ENCODE peak calls at places on chromosomes 5 and 9, in five cellular contexts. B is right atrium auricular region, R is spleen, Z is astrocyte of the spinal cord, V is DND-41. O is an unnamed sample.
A peak's percentile ranks its signal among the peaks of the same experiment; 100 is the strongest.

GRCh38 chr5:121841900-121842299 is 9.8 kb upstream of the FTMT start:
- DNase-seq in R (no peak), Z (peak; percentile 18), B (no peak), V (no peak), O (no peak)

GRCh38 chr5:89417990-89418820 is 535.2 kb upstream of the MEF2C start:
- DNase-seq in B (no peak), Z (peak; percentile 51), V (no peak), R (no peak), O (no peak)

GRCh38 chr5:39816111-39816834 is 391.5 kb upstream of the DAB2 start:
- DNase-seq in B (no peak), V (no peak), Z (no peak), R (no peak), O (no peak)

GRCh38 chr9:77475641-77476473 is 172.3 kb downstream of the GNA14 start:
- DNase-seq in Z (peak; percentile 72), V (peak; percentile 67), B (no peak), R (no peak), O (no peak)

GRCh38 chr9:118029425-118029824 is 325.2 kb downstream of the TLR4 start:
- DNase-seq in Z (no peak), V (no peak), B (no peak), R (no peak), O (no peak)

GRCh38 chr5:61817472-61818326 is 485.6 kb downstream of the ZSWIM6 start:
- DNase-seq in B (no peak), Z (peak; percentile 47), V (no peak), R (no peak), O (peak; percentile 76)

GRCh38 chr5:177071671-177072385 is 14.9 kb upstream of the FGFR4 start:
- DNase-seq in R (no peak), V (peak; percentile 74), Z (peak; percentile 87), B (peak; percentile 84), O (peak; percentile 92)

GRCh38 chr9:93960221-93960970 is 5.2 kb upstream of the BARX1 start:
- DNase-seq in R (no peak), B (no peak), Z (no peak), V (no peak), O (no peak)

GRCh38 chr5:126053630-126054029 is 369.6 kb upstream of the GRAMD2B start:
- DNase-seq in R (no peak), V (no peak), Z (no peak), B (no peak), O (no peak)

GRCh38 chr5:106094128-106094726 is 1576.5 kb downstream of the EFNA5 start:
- DNase-seq in V (no peak), Z (peak; percentile 58), B (no peak), R (no peak), O (no peak)

GRCh38 chr9:129665008-129665771 is at the start of gene PRRX2:
- DNase-seq in Z (peak; percentile 19), V (no peak), R (no peak), B (peak; percentile 66), O (peak; percentile 35)

GRCh38 chr9:18606281-18606680 is 132.3 kb downstream of the ADAMTSL1 start:
- DNase-seq in R (no peak), V (no peak), Z (peak; percentile 44), B (no peak), O (no peak)

GRCh38 chr9:61666310-61666709 is 476.5 kb downstream of the SPATA31A7 start:
- DNase-seq in R (peak; percentile 22), Z (no peak), B (no peak), V (no peak), O (peak; percentile 5)

GRCh38 chr5:141326088-141326854 is 4.0 kb upstream of the PCDHGA1 start:
- DNase-seq in B (no peak), V (no peak), Z (peak; percentile 76), R (peak; percentile 84), O (peak; percentile 88)

GRCh38 chr5:39503148-39503547 is 78.4 kb upstream of the DAB2 start:
- DNase-seq in B (no peak), V (no peak), R (no peak), Z (no peak), O (peak; percentile 60)

GRCh38 chr9:87840126-87840525 is 42.6 kb upstream of the SPATA31E1 start:
- DNase-seq in Z (no peak), V (no peak), B (no peak), R (no peak), O (no peak)

GRCh38 chr5:117880932-117881331 is 1107.4 kb downstream of the DTWD2 start:
- DNase-seq in B (no peak), Z (no peak), R (no peak), V (no peak), O (no peak)

GRCh38 chr5:97231025-97231636 is 48.1 kb upstream of the RIOK2 start:
- DNase-seq in Z (peak; percentile 86), V (peak; percentile 51), B (no peak), R (no peak), O (peak; percentile 60)

GRCh38 chr9:137243626-137244485 is 2.8 kb downstream of the TUBB4B start:
- DNase-seq in B (no peak), R (no peak), V (no peak), Z (no peak), O (no peak)

GRCh38 chr5:54825005-54825404 is 160.4 kb downstream of the ESM1 start:
- DNase-seq in Z (peak; percentile 25), B (no peak), R (no peak), V (no peak), O (no peak)

GRCh38 chr9:111633389-111633736 is 2.2 kb downstream of the DNAJC25 start:
- DNase-seq in Z (no peak), V (no peak), B (no peak), R (no peak), O (no peak)

GRCh38 chr5:67808340-67808739 is 407.2 kb upstream of the PIK3R1 start:
- DNase-seq in Z (no peak), B (peak; percentile 79), R (no peak), V (no peak), O (no peak)

GRCh38 chr5:97046270-97046982 is 96.0 kb downstream of the LIX1 start:
- DNase-seq in V (no peak), Z (peak; percentile 36), B (no peak), R (no peak), O (no peak)

GRCh38 chr5:149605998-149606721 is 24.9 kb downstream of the ARHGEF37 start:
- DNase-seq in Z (peak; percentile 75), B (peak; percentile 79), R (no peak), V (no peak), O (no peak)

GRCh38 chr5:34834794-34835089 is 4.2 kb upstream of the TTC23L start:
- DNase-seq in B (no peak), V (no peak), Z (no peak), R (no peak), O (no peak)

GRCh38 chr5:179696605-179697004 is 2.2 kb upstream of the CANX start:
- DNase-seq in R (no peak), V (no peak), Z (no peak), B (no peak), O (no peak)

GRCh38 chr5:176183321-176184074 is 54.7 kb upstream of the SIMC1 start:
- DNase-seq in Z (no peak), V (no peak), B (peak; percentile 48), R (no peak), O (peak; percentile 66)

GRCh38 chr5:107916731-107917725 is 246.3 kb upstream of the EFNA5 start:
- DNase-seq in Z (no peak), V (no peak), B (no peak), R (no peak), O (no peak)

GRCh38 chr5:33254581-33254980 is 186.2 kb upstream of the TARS1 start:
- DNase-seq in V (no peak), Z (no peak), B (no peak), R (no peak), O (no peak)

GRCh38 chr9:137795156-137795666 is 82.4 kb upstream of the CACNA1B start:
- DNase-seq in Z (no peak), V (no peak), R (no peak), B (no peak), O (no peak)

GRCh38 chr9:127159949-127160610 is 37.6 kb upstream of the ANGPTL2 start:
- DNase-seq in R (no peak), B (no peak), V (no peak), Z (no peak), O (no peak)

GRCh38 chr9:127161081-127161621 is 38.7 kb upstream of the ANGPTL2 start:
- DNase-seq in R (no peak), V (no peak), B (no peak), Z (no peak), O (peak; percentile 10)

GRCh38 chr9:127162567-127163365 is 40.3 kb upstream of the ANGPTL2 start:
- DNase-seq in B (no peak), R (no peak), Z (no peak), V (no peak), O (peak; percentile 12)

GRCh38 chr9:127162046-127162445 is 39.6 kb upstream of the ANGPTL2 start:
- DNase-seq in R (no peak), Z (no peak), B (no peak), V (no peak), O (no peak)

DNA sequence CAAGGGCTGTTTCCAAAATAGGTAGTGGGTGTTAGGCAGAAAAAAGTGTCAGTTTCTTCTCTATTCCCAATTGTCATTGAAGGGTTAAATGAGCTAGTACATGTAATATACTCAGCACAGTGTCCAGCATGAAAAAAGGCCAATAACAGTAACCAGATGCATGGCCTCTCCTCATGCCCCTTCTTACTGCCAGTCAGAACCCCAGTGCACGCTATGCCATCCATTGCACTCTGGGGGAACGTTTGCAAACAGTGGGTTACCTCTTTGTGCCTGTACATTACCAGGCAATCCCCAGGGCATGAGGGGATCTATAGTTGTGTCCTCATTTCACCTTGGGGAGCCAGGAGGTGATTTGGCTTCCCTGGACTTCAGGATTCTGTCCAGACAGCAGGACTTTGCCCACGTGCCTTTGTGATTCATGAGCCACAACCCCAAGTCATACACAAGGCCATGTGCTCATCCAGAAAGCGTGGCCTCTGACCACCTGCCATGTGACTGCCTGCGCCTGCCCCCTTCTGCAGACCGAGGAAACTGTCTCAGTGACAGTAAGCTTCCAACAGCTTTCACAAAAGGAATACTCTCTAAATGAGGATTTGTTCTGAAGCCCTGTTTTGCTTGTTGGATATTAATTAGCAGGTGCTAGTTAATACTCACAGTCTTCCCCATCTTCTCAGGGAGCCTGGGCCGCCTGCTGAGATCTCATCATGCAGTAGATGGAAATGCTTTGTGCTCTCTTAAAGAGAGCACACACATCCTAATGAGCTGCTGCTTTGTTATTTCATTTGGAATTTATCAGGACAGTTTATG is 36.8 kb upstream of the ANGPTL2 start:
- DNase-seq in R (no peak), V (no peak), Z (peak; percentile 83), B (peak; percentile 64), O (peak; percentile 29)
- TF ChIP-seq CTCF in R (no peak), V (no peak), Z (peak; percentile 30), B (no peak), O (no peak)

GRCh38 chr5:1644810-1645571 is 121.2 kb upstream of the LPCAT1 start:
- DNase-seq in B (peak; percentile 77), V (peak; percentile 82), Z (peak; percentile 74), R (peak; percentile 95), O (peak; percentile 91)
- TF ChIP-seq CTCF in B (peak; percentile 79), V (peak; percentile 92), Z (peak; percentile 87), R (peak; percentile 83), O (peak; percentile 80)

GRCh38 chr9:69932901-69933300 is 110.7 kb upstream of the MAMDC2 start:
- DNase-seq in R (no peak), B (no peak), V (no peak), Z (no peak), O (no peak)
- TF ChIP-seq CTCF in R (no peak), B (no peak), V (no peak), Z (peak; percentile 7), O (no peak)

DNA sequence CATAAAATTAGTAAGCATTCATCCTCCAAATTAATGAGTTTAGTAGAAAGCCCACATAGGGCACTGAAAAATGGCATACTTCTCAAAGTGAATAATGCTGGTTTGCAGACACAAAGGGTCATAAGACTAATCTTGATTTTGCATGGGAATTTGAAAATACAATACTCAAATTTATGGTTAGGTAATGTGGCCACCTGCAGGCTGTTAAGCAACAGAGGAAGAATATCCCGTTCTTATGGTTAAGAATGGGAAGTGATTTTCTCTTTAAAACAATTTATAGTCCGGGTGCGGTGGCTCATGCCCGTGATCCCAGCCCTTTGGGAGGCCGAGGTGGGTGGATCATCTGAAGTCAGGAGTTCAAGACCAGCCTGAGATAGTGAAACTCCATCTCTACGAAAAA is 9.4 kb upstream of the PLCXD3 start:
- DNase-seq in V (no peak), R (no peak), B (no peak), Z (no peak), O (no peak)
- TF ChIP-seq CTCF in V (peak; percentile 11), R (no peak), B (no peak), Z (peak; percentile 6), O (no peak)

O was measured in testis.